ENCODE peak calls at places on chromosome 11, in seven cellular contexts. E is AG09309, M is GM12864, H is right lobe of liver, W is mammary epithelial cell, O is GM12865, Q is lung. A is an unnamed sample.
A peak's percentile ranks its signal among the peaks of the same experiment; 100 is the strongest.

GRCh38 chr11:75759832-75760231 is 8.7 kb upstream of the DGAT2 start:
- DNase-seq in E (no peak), M (no peak), H (no peak), W (no peak), O (no peak), Q (no peak), A (no peak)

GRCh38 chr11:123690490-123690889 is 36.1 kb upstream of the SCN3B start:
- DNase-seq in E (no peak), M (no peak), H (no peak), W (peak; percentile 85), O (no peak), Q (no peak), A (peak; percentile 14)

GRCh38 chr11:122439911-122440782 is 215.4 kb upstream of the UBASH3B start:
- DNase-seq in E (no peak), M (no peak), H (peak; percentile 85), W (no peak), O (no peak), Q (no peak), A (peak; percentile 2)

GRCh38 chr11:130979386-130979972 is 63.2 kb upstream of the SNX19 start:
- DNase-seq in E (peak; percentile 17), M (no peak), H (no peak), W (peak; percentile 36), O (peak; percentile 19), Q (no peak), A (no peak)

GRCh38 chr11:124623861-124624525 is 1.3 kb downstream of the TBRG1 start:
- DNase-seq in E (no peak), M (no peak), H (no peak), W (no peak), O (no peak), Q (no peak), A (no peak)

GRCh38 chr11:132784441-132784840 is 747.9 kb downstream of the OPCML start:
- DNase-seq in E (no peak), M (no peak), H (no peak), W (peak; percentile 27), O (no peak), Q (no peak), A (no peak)

GRCh38 chr11:109956124-109956793 is 136.9 kb upstream of the ZC3H12C start:
- DNase-seq in E (no peak), M (no peak), H (no peak), W (no peak), O (peak; percentile 63), Q (no peak), A (no peak)

GRCh38 chr11:12841946-12842630 is 167.0 kb upstream of the RASSF10 start:
- DNase-seq in E (peak; percentile 47), M (no peak), H (no peak), W (peak; percentile 73), O (peak; percentile 73), Q (no peak), A (no peak)

GRCh38 chr11:59754494-59754858 is 700 bp upstream of the STX3 start:
- DNase-seq in E (no peak), M (no peak), H (no peak), W (no peak), O (peak; percentile 22), Q (no peak), A (no peak)

GRCh38 chr11:34656062-34656720 is 35.3 kb downstream of the EHF start:
- DNase-seq in E (no peak), M (no peak), H (no peak), W (peak; percentile 60), O (no peak), Q (no peak), A (no peak)

GRCh38 chr11:44327730-44328691 is 18.1 kb upstream of the ALX4 start:
- DNase-seq in E (no peak), M (no peak), H (no peak), W (no peak), O (no peak), Q (no peak), A (no peak)

GRCh38 chr11:69524291-69524882 is 42.9 kb downstream of the LINC01488 start:
- DNase-seq in E (no peak), M (no peak), H (no peak), W (peak; percentile 78), O (no peak), Q (no peak), A (peak; percentile 32)

GRCh38 chr11:102046841-102047240 is 396 bp upstream of the CFAP300 start:
- DNase-seq in E (peak; percentile 16), M (no peak), H (no peak), W (no peak), O (no peak), Q (no peak), A (no peak)
- H3K4me3 ChIP-seq in E (peak overlapping the region; percentile 73), M (no peak overlapping the region), H (peak overlapping the region; percentile 17), W (peak overlapping the region; percentile 85), O (no peak overlapping the region), Q (peak overlapping the region; percentile 37), A (peak overlapping the region; percentile 55)

GRCh38 chr11:70892889-70893288 is 359.5 kb downstream of the SHANK2 start:
- DNase-seq in E (no peak), M (no peak), H (no peak), W (no peak), O (no peak), Q (no peak), A (no peak)
- TF ChIP-seq CTCF in E (no peak), M (no peak), H (no peak), W (no peak), O (no peak), Q (no peak), A (no peak)

GRCh38 chr11:67277231-67277961 is 11.1 kb downstream of the GRK2 start:
- DNase-seq in E (no peak), M (peak; percentile 85), H (peak; percentile 83), W (peak; percentile 47), O (peak; percentile 98), Q (peak; percentile 85), A (no peak)
- H3K4me3 ChIP-seq in E (peak overlapping the region; percentile 45), M (peak overlapping the region; percentile 47), H (no peak overlapping the region), W (no peak overlapping the region), O (peak overlapping the region; percentile 65), Q (no peak overlapping the region), A (peak overlapping the region; percentile 1)

DNA sequence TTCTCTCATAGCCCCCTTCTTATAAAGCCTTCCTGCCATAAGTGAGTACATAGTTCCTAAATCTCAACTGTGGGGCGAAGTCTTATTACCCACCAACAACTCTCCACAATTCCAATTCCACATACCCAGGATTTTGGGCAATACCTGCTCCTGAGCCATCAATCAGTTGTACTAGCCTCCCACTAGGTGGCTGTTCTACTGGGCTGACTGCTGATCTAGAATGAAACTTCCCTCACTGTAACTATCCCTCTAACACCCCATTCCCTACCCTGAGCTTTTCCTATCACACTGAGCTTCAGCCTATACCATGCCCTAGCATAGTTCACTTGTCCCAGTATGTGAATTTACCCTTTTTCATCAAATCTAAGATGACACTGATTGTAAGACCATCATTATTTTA is 52.5 kb downstream of the RRAS2 start:
- DNase-seq in E (no peak), M (no peak), H (no peak), W (no peak), O (no peak), Q (no peak), A (no peak)
- TF ChIP-seq CTCF in E (no peak), M (peak; percentile 35), H (no peak), W (peak; percentile 40), O (peak; percentile 14), Q (no peak), A (peak; percentile 15)

GRCh38 chr11:119319702-119320592 is 3.0 kb upstream of the MCAM start:
- DNase-seq in E (no peak), M (no peak), H (no peak), W (no peak), O (no peak), Q (peak; percentile 27), A (no peak)
- H3K4me3 ChIP-seq in E (no peak overlapping the region), M (peak overlapping the region; percentile 61), H (no peak overlapping the region), W (no peak overlapping the region), O (peak overlapping the region; percentile 56), Q (no peak overlapping the region), A (no peak overlapping the region)